ENCODE peak calls at places on chromosomes 11 and 22, in nine cellular contexts. One of them, this sample, is unnamed.

GRCh38 chr11:122803306-122803705 is 35.0 kb upstream of the CRTAM start:
- DNase-seq in heart left ventricle: no peak
- DNase-seq in transverse colon: no peak
- DNase-seq in right lobe of liver: no peak
- DNase-seq in A549: no peak
- DNase-seq in HCT116: no peak
- DNase-seq in testis: no peak
- DNase-seq in spleen: no peak
- DNase-seq in sigmoid colon: no peak
- DNase-seq in this sample: peak

GRCh38 chr22:34993548-34993947 is 72.4 kb upstream of the ISX start:
- DNase-seq in testis: no peak
- DNase-seq in sigmoid colon: no peak
- DNase-seq in right lobe of liver: no peak
- DNase-seq in HCT116: no peak
- DNase-seq in heart left ventricle: no peak
- DNase-seq in transverse colon: no peak
- DNase-seq in spleen: no peak
- DNase-seq in A549: no peak
- DNase-seq in this sample: no peak

GRCh38 chr11:104713366-104713765 is 184.9 kb downstream of the CASP12 start:
- DNase-seq in right lobe of liver: no peak
- DNase-seq in A549: no peak
- DNase-seq in HCT116: no peak
- DNase-seq in spleen: no peak
- DNase-seq in heart left ventricle: no peak
- DNase-seq in transverse colon: no peak
- DNase-seq in sigmoid colon: no peak
- DNase-seq in testis: no peak
- DNase-seq in this sample: no peak

GRCh38 chr11:63918576-63919171 is 1.7 kb upstream of the RCOR2 start:
- DNase-seq in transverse colon: no peak
- DNase-seq in sigmoid colon: no peak
- DNase-seq in A549: no peak
- DNase-seq in heart left ventricle: no peak
- DNase-seq in testis: no peak
- DNase-seq in HCT116: no peak
- DNase-seq in right lobe of liver: no peak
- DNase-seq in spleen: no peak
- DNase-seq in this sample: no peak

GRCh38 chr11:13667245-13667644 is 1.2 kb upstream of the FAR1 start:
- DNase-seq in testis: no peak
- DNase-seq in sigmoid colon: no peak
- DNase-seq in HCT116: no peak
- DNase-seq in spleen: no peak
- DNase-seq in heart left ventricle: no peak
- DNase-seq in right lobe of liver: no peak
- DNase-seq in transverse colon: no peak
- DNase-seq in A549: no peak
- DNase-seq in this sample: no peak

GRCh38 chr11:74820763-74821162 is 72.1 kb downstream of the RNF169 start:
- DNase-seq in sigmoid colon: no peak
- DNase-seq in heart left ventricle: no peak
- DNase-seq in right lobe of liver: no peak
- DNase-seq in transverse colon: no peak
- DNase-seq in spleen: no peak
- DNase-seq in A549: no peak
- DNase-seq in testis: no peak
- DNase-seq in HCT116: no peak
- DNase-seq in this sample: no peak

GRCh38 chr22:26470807-26471206 is 12.8 kb downstream of the HPS4 start:
- DNase-seq in HCT116: no peak
- DNase-seq in sigmoid colon: no peak
- DNase-seq in transverse colon: no peak
- DNase-seq in testis: no peak
- DNase-seq in spleen: no peak
- DNase-seq in heart left ventricle: no peak
- DNase-seq in A549: no peak
- DNase-seq in right lobe of liver: no peak
- DNase-seq in this sample: no peak

GRCh38 chr11:118911880-118912741 is 13.6 kb downstream of the BCL9L start:
- DNase-seq in heart left ventricle: peak
- DNase-seq in transverse colon: peak
- DNase-seq in spleen: peak
- DNase-seq in A549: no peak
- DNase-seq in HCT116: peak
- DNase-seq in sigmoid colon: peak
- DNase-seq in testis: peak
- DNase-seq in right lobe of liver: peak
- DNase-seq in this sample: peak

GRCh38 chr22:19568337-19569311 is 44.4 kb upstream of the CLDN5 start:
- DNase-seq in transverse colon: no peak
- DNase-seq in right lobe of liver: no peak
- DNase-seq in A549: no peak
- DNase-seq in HCT116: no peak
- DNase-seq in heart left ventricle: no peak
- DNase-seq in sigmoid colon: no peak
- DNase-seq in testis: no peak
- DNase-seq in spleen: no peak
- DNase-seq in this sample: no peak

GRCh38 chr22:39291501-39291900 is 27.9 kb downstream of the RPL3 start:
- DNase-seq in transverse colon: no peak
- DNase-seq in sigmoid colon: no peak
- DNase-seq in testis: no peak
- DNase-seq in heart left ventricle: no peak
- DNase-seq in A549: no peak
- DNase-seq in right lobe of liver: no peak
- DNase-seq in HCT116: no peak
- DNase-seq in spleen: no peak
- DNase-seq in this sample: no peak

GRCh38 chr22:37353839-37354238 is 71.5 kb downstream of the CYTH4 start:
- DNase-seq in spleen: no peak
- DNase-seq in sigmoid colon: no peak
- DNase-seq in right lobe of liver: no peak
- DNase-seq in transverse colon: no peak
- DNase-seq in testis: no peak
- DNase-seq in heart left ventricle: no peak
- DNase-seq in HCT116: no peak
- DNase-seq in A549: no peak
- DNase-seq in this sample: no peak

GRCh38 chr11:23502821-23503220 is 642.5 kb upstream of the CCDC179 start:
- DNase-seq in A549: no peak
- DNase-seq in right lobe of liver: no peak
- DNase-seq in testis: no peak
- DNase-seq in spleen: no peak
- DNase-seq in heart left ventricle: no peak
- DNase-seq in transverse colon: no peak
- DNase-seq in sigmoid colon: no peak
- DNase-seq in HCT116: no peak
- DNase-seq in this sample: no peak

GRCh38 chr11:36467913-36468312 is 42.2 kb downstream of the TRAF6 start:
- DNase-seq in right lobe of liver: no peak
- DNase-seq in A549: no peak
- DNase-seq in testis: no peak
- DNase-seq in spleen: no peak
- DNase-seq in transverse colon: no peak
- DNase-seq in heart left ventricle: no peak
- DNase-seq in sigmoid colon: no peak
- DNase-seq in HCT116: no peak
- DNase-seq in this sample: no peak

GRCh38 chr22:20243545-20244249 is 24.4 kb downstream of the RTN4R start:
- DNase-seq in spleen: peak
- DNase-seq in A549: peak
- DNase-seq in sigmoid colon: peak
- DNase-seq in testis: peak
- DNase-seq in right lobe of liver: peak
- DNase-seq in transverse colon: peak
- DNase-seq in heart left ventricle: peak
- DNase-seq in HCT116: no peak
- DNase-seq in this sample: no peak

GRCh38 chr22:39242809-39243442 is 1.9 kb downstream of the PDGFB start:
- DNase-seq in testis: no peak
- DNase-seq in A549: no peak
- DNase-seq in spleen: no peak
- DNase-seq in heart left ventricle: no peak
- DNase-seq in HCT116: no peak
- DNase-seq in transverse colon: no peak
- DNase-seq in sigmoid colon: no peak
- DNase-seq in right lobe of liver: no peak
- DNase-seq in this sample: peak

GRCh38 chr22:22467112-22467511 is 41.4 kb downstream of the ZNF280B start:
- DNase-seq in HCT116: no peak
- DNase-seq in testis: no peak
- DNase-seq in sigmoid colon: no peak
- DNase-seq in right lobe of liver: no peak
- DNase-seq in heart left ventricle: no peak
- DNase-seq in transverse colon: no peak
- DNase-seq in A549: no peak
- DNase-seq in spleen: no peak
- DNase-seq in this sample: no peak

DNA sequence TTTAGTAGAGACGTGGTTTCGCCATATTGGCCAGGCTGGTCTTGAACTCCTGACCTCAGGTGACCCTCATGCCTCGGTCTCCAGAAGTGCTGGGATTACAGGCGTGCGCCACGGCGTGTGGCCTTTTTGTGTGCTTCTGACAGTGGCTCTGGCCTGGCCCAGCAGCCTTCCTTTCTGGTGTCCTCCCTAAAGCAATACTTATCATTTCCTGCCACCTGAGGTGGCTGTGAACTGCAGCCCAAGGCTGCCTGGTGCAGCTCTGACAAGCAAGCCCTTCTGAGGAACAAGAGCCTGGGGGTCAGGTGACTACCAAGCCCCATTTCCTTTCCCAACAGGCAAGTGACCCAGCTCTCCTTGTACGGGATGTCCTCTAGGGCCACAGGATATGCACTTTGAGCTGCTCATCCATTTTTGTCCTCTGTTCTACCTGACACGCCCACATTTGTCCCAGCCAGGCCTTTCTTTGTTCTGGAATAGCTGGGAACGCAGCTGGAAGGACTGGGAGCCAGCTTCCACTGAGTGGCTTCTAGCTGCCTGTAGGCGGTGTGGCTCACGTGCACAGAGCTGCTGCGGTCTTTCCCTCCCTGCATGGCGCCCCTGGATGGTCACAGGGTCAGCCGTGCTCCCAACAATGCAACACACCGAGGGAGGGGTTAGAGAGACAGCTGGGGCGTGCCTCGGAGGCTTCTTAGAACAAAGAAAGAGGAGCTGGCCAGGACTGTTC is 12.3 kb upstream of the BID start:
- DNase-seq in heart left ventricle: peak
- DNase-seq in right lobe of liver: peak
- DNase-seq in HCT116: no peak
- DNase-seq in sigmoid colon: peak
- DNase-seq in testis: peak
- DNase-seq in transverse colon: peak
- DNase-seq in spleen: no peak
- DNase-seq in A549: no peak
- DNase-seq in this sample: no peak
- TF ChIP-seq POLR2A in heart left ventricle: no peak
- TF ChIP-seq POLR2A in right lobe of liver: no peak
- TF ChIP-seq POLR2A in HCT116: no peak
- TF ChIP-seq POLR2A in sigmoid colon: no peak
- TF ChIP-seq POLR2A in testis: no peak
- TF ChIP-seq POLR2A in transverse colon: no peak
- TF ChIP-seq POLR2A in spleen: no peak
- TF ChIP-seq POLR2A in A549: no peak
- TF ChIP-seq POLR2A in this sample: no peak

GRCh38 chr11:69595805-69596665 is 44.9 kb upstream of the CCND1 start:
- DNase-seq in right lobe of liver: no peak
- DNase-seq in testis: no peak
- DNase-seq in sigmoid colon: no peak
- DNase-seq in spleen: no peak
- DNase-seq in heart left ventricle: no peak
- DNase-seq in transverse colon: no peak
- DNase-seq in HCT116: no peak
- DNase-seq in A549: no peak
- DNase-seq in this sample: no peak
- TF ChIP-seq POLR2A in right lobe of liver: no peak
- TF ChIP-seq POLR2A in testis: no peak
- TF ChIP-seq POLR2A in sigmoid colon: no peak
- TF ChIP-seq POLR2A in spleen: no peak
- TF ChIP-seq POLR2A in heart left ventricle: no peak
- TF ChIP-seq POLR2A in transverse colon: no peak
- TF ChIP-seq POLR2A in HCT116: no peak
- TF ChIP-seq POLR2A in A549: no peak
- TF ChIP-seq POLR2A in this sample: no peak

GRCh38 chr11:68312117-68312779 is at the start of gene LRP5:
- DNase-seq in A549: no peak
- DNase-seq in testis: no peak
- DNase-seq in right lobe of liver: peak
- DNase-seq in sigmoid colon: peak
- DNase-seq in transverse colon: peak
- DNase-seq in HCT116: no peak
- DNase-seq in heart left ventricle: peak
- DNase-seq in spleen: no peak
- DNase-seq in this sample: no peak

GRCh38 chr11:68314203-68314885 is 2.0 kb downstream of the LRP5 start:
- DNase-seq in A549: no peak
- DNase-seq in right lobe of liver: no peak
- DNase-seq in testis: no peak
- DNase-seq in HCT116: no peak
- DNase-seq in spleen: no peak
- DNase-seq in sigmoid colon: no peak
- DNase-seq in heart left ventricle: peak
- DNase-seq in transverse colon: no peak
- DNase-seq in this sample: no peak

GRCh38 chr11:68311155-68312116 is 955 bp upstream of the LRP5 start:
- DNase-seq in sigmoid colon: no peak
- DNase-seq in transverse colon: no peak
- DNase-seq in right lobe of liver: no peak
- DNase-seq in spleen: no peak
- DNase-seq in heart left ventricle: peak
- DNase-seq in HCT116: no peak
- DNase-seq in A549: no peak
- DNase-seq in testis: no peak
- DNase-seq in this sample: no peak

GRCh38 chr11:68313574-68314202 is 1.3 kb downstream of the LRP5 start:
- DNase-seq in A549: no peak
- DNase-seq in sigmoid colon: no peak
- DNase-seq in transverse colon: no peak
- DNase-seq in testis: no peak
- DNase-seq in right lobe of liver: no peak
- DNase-seq in heart left ventricle: peak
- DNase-seq in HCT116: no peak
- DNase-seq in spleen: no peak
- DNase-seq in this sample: no peak

GRCh38 chr11:68312780-68313573 is 586 bp downstream of the LRP5 start:
- DNase-seq in A549: no peak
- DNase-seq in transverse colon: no peak
- DNase-seq in sigmoid colon: no peak
- DNase-seq in HCT116: no peak
- DNase-seq in heart left ventricle: no peak
- DNase-seq in spleen: no peak
- DNase-seq in testis: no peak
- DNase-seq in right lobe of liver: peak
- DNase-seq in this sample: no peak
- TF ChIP-seq POLR2A in A549: no peak
- TF ChIP-seq POLR2A in transverse colon: no peak
- TF ChIP-seq POLR2A in sigmoid colon: no peak
- TF ChIP-seq POLR2A in HCT116: no peak
- TF ChIP-seq POLR2A in heart left ventricle: no peak
- TF ChIP-seq POLR2A in spleen: no peak
- TF ChIP-seq POLR2A in testis: no peak
- TF ChIP-seq POLR2A in right lobe of liver: peak
- TF ChIP-seq POLR2A in this sample: no peak

GRCh38 chr11:2826679-2827056 is 58.9 kb downstream of the CDKN1C start:
- DNase-seq in spleen: no peak
- DNase-seq in HCT116: no peak
- DNase-seq in right lobe of liver: no peak
- DNase-seq in testis: no peak
- DNase-seq in sigmoid colon: no peak
- DNase-seq in A549: no peak
- DNase-seq in transverse colon: no peak
- DNase-seq in heart left ventricle: peak
- DNase-seq in this sample: no peak
- TF ChIP-seq POLR2A in spleen: no peak
- TF ChIP-seq POLR2A in HCT116: no peak
- TF ChIP-seq POLR2A in right lobe of liver: no peak
- TF ChIP-seq POLR2A in testis: no peak
- TF ChIP-seq POLR2A in sigmoid colon: no peak
- TF ChIP-seq POLR2A in A549: no peak
- TF ChIP-seq POLR2A in transverse colon: no peak
- TF ChIP-seq POLR2A in heart left ventricle: no peak
- TF ChIP-seq POLR2A in this sample: no peak

This sample was measured in breast epithelium.